ENCODE peak calls at places on chromosomes 16 and 17, in eight cellular contexts. E, T, M, D, R, G, Q and F are unnamed samples.

GRCh38 chr17:67487506-67487905 is 110.4 kb downstream of the PITPNC1 start:
- DNase-seq in E (no peak), T (no peak), M (no peak), D (no peak), R (peak; percentile 66), G (no peak), Q (no peak), F (no peak)

GRCh38 chr16:48318630-48319029 is 66.6 kb downstream of the SIAH1 start:
- DNase-seq in E (peak; percentile 84), T (no peak), M (peak; percentile 56), D (no peak), R (peak; percentile 79), G (peak; percentile 90), Q (no peak), F (peak; percentile 14)

GRCh38 chr17:41185001-41185400 is 290 bp upstream of the KRTAP4-1 start:
- DNase-seq in E (no peak), T (no peak), M (peak; percentile 9), D (no peak), R (no peak), G (no peak), Q (no peak), F (no peak)

GRCh38 chr17:49851387-49852291 is 3.8 kb upstream of the TAC4 start:
- DNase-seq in E (peak; percentile 88), T (peak; percentile 61), M (peak; percentile 66), D (no peak), R (peak; percentile 72), G (peak; percentile 57), Q (peak; percentile 38), F (peak; percentile 51)

GRCh38 chr16:19644877-19645276 is 73.2 kb downstream of the KNOP1 start:
- DNase-seq in E (no peak), T (no peak), M (no peak), D (no peak), R (peak; percentile 80), G (no peak), Q (no peak), F (no peak)

GRCh38 chr17:44122825-44123355 is 551 bp downstream of the HDAC5 start:
- DNase-seq in E (no peak), T (no peak), M (no peak), D (no peak), R (no peak), G (no peak), Q (no peak), F (no peak)

GRCh38 chr17:29197516-29198272 is 17.5 kb upstream of the MYO18A start:
- DNase-seq in E (no peak), T (no peak), M (no peak), D (no peak), R (no peak), G (no peak), Q (no peak), F (no peak)

GRCh38 chr16:4360538-4361021 is 9.5 kb upstream of the PAM16 start:
- DNase-seq in E (peak; percentile 72), T (no peak), M (no peak), D (no peak), R (no peak), G (no peak), Q (no peak), F (no peak)

GRCh38 chr17:14305785-14306496 is 5.1 kb downstream of the HS3ST3B1 start:
- DNase-seq in E (no peak), T (no peak), M (peak; percentile 49), D (no peak), R (peak; percentile 25), G (no peak), Q (no peak), F (no peak)

GRCh38 chr17:83200746-83201145 is 121.3 kb downstream of the METRNL start:
- DNase-seq in E (no peak), T (no peak), M (no peak), D (no peak), R (peak; percentile 42), G (no peak), Q (no peak), F (no peak)

GRCh38 chr17:50883850-50884291 is 17.7 kb upstream of the TOB1 start:
- DNase-seq in E (no peak), T (no peak), M (no peak), D (no peak), R (no peak), G (no peak), Q (no peak), F (no peak)

GRCh38 chr17:82930043-82930923 is 90.5 kb upstream of the ZNF750 start:
- DNase-seq in E (no peak), T (no peak), M (no peak), D (no peak), R (no peak), G (no peak), Q (no peak), F (no peak)

GRCh38 chr16:11354733-11355574 is 9.7 kb downstream of the RMI2 start:
- DNase-seq in E (peak; percentile 94), T (peak; percentile 39), M (no peak), D (no peak), R (peak; percentile 75), G (no peak), Q (no peak), F (peak; percentile 81)

GRCh38 chr16:15621456-15621855 is 21.5 kb downstream of the MARF1 start:
- DNase-seq in E (no peak), T (no peak), M (no peak), D (no peak), R (no peak), G (no peak), Q (no peak), F (no peak)

GRCh38 chr17:33113281-33114010 is 121.8 kb downstream of the SPACA3 start:
- DNase-seq in E (no peak), T (no peak), M (peak; percentile 7), D (no peak), R (peak; percentile 51), G (no peak), Q (no peak), F (no peak)

GRCh38 chr17:55285340-55286301 is 20.9 kb downstream of the HLF start:
- DNase-seq in E (no peak), T (no peak), M (peak; percentile 82), D (no peak), R (peak; percentile 90), G (no peak), Q (no peak), F (no peak)

GRCh38 chr16:74257061-74257460 is 39.6 kb upstream of the PSMD7 start:
- DNase-seq in E (no peak), T (no peak), M (no peak), D (no peak), R (no peak), G (no peak), Q (no peak), F (no peak)